ENCODE peak calls at places on chromosomes 1 and 21, in six cellular contexts. One of them, this sample, is unnamed.

GRCh38 chr1:74767490-74767889 is 34.5 kb downstream of the TYW3 start:
- DNase-seq in AG04450: no peak
- DNase-seq in OCI-LY7: peak
- DNase-seq in tibial artery: no peak
- DNase-seq in IMR-90: peak
- DNase-seq in keratinocyte: peak
- DNase-seq in this sample: peak

GRCh38 chr1:200139661-200140250 is 112.2 kb downstream of the NR5A2 start:
- DNase-seq in tibial artery: no peak
- DNase-seq in keratinocyte: no peak
- DNase-seq in AG04450: peak
- DNase-seq in IMR-90: peak
- DNase-seq in OCI-LY7: peak
- DNase-seq in this sample: peak

GRCh38 chr1:93459126-93459525 is 11.2 kb downstream of the FNBP1L start:
- DNase-seq in AG04450: no peak
- DNase-seq in OCI-LY7: no peak
- DNase-seq in IMR-90: no peak
- DNase-seq in tibial artery: no peak
- DNase-seq in keratinocyte: no peak
- DNase-seq in this sample: no peak

GRCh38 chr1:236030572-236030971 is 34.3 kb downstream of the NID1 start:
- DNase-seq in IMR-90: peak
- DNase-seq in keratinocyte: no peak
- DNase-seq in AG04450: peak
- DNase-seq in OCI-LY7: no peak
- DNase-seq in tibial artery: no peak
- DNase-seq in this sample: no peak

GRCh38 chr1:99365121-99365520 is 100.8 kb downstream of the PLPPR4 start:
- DNase-seq in OCI-LY7: no peak
- DNase-seq in keratinocyte: no peak
- DNase-seq in IMR-90: no peak
- DNase-seq in AG04450: no peak
- DNase-seq in tibial artery: no peak
- DNase-seq in this sample: no peak

GRCh38 chr1:54047384-54048315 is 5.4 kb downstream of the TMEM59 start:
- DNase-seq in AG04450: no peak
- DNase-seq in IMR-90: peak
- DNase-seq in OCI-LY7: peak
- DNase-seq in tibial artery: no peak
- DNase-seq in keratinocyte: no peak
- DNase-seq in this sample: no peak

GRCh38 chr1:65267291-65268087 is 41.9 kb upstream of the DNAJC6 start:
- DNase-seq in keratinocyte: no peak
- DNase-seq in AG04450: no peak
- DNase-seq in IMR-90: no peak
- DNase-seq in OCI-LY7: no peak
- DNase-seq in tibial artery: no peak
- DNase-seq in this sample: no peak

GRCh38 chr1:17646444-17647287 is 107.2 kb downstream of the ARHGEF10L start:
- DNase-seq in OCI-LY7: no peak
- DNase-seq in AG04450: no peak
- DNase-seq in IMR-90: no peak
- DNase-seq in keratinocyte: no peak
- DNase-seq in tibial artery: no peak
- DNase-seq in this sample: no peak

GRCh38 chr1:196063307-196063706 is 544.9 kb downstream of the KCNT2 start:
- DNase-seq in OCI-LY7: no peak
- DNase-seq in tibial artery: no peak
- DNase-seq in keratinocyte: no peak
- DNase-seq in IMR-90: peak
- DNase-seq in AG04450: no peak
- DNase-seq in this sample: peak

GRCh38 chr1:84887261-84887934 is 5.6 kb downstream of the LPAR3 start:
- DNase-seq in keratinocyte: peak
- DNase-seq in OCI-LY7: no peak
- DNase-seq in tibial artery: no peak
- DNase-seq in IMR-90: peak
- DNase-seq in AG04450: peak
- DNase-seq in this sample: peak

DNA sequence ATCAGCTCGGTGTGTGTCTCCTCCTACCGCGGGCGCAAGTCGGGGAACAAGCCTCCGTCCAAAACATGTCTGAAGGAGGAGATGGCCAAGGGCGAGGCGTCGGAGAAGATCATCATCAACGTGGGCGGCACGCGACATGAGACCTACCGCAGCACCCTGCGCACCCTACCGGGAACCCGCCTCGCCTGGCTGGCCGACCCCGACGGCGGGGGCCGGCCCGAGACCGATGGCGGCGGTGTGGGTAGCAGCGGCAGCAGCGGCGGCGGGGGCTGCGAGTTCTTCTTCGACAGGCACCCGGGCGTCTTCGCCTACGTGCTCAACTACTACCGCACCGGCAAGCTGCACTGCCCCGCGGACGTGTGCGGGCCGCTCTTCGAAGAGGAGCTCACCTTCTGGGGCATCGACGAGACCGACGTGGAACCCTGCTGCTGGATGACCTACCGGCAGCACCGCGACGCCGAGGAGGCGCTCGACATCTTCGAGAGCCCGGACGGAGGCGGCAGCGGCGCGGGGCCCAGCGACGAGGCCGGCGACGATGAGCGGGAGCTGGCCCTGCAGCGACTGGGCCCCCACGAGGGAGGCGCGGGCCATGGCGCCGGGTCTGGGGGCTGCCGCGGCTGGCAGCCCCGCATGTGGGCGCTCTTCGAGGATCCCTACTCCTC is 1.5 kb downstream of the KCNC4 start:
- DNase-seq in AG04450: no peak
- DNase-seq in IMR-90: no peak
- DNase-seq in tibial artery: no peak
- DNase-seq in OCI-LY7: no peak
- DNase-seq in keratinocyte: no peak
- DNase-seq in this sample: no peak
- H3K27ac ChIP-seq in AG04450: no peak
- H3K27ac ChIP-seq in IMR-90: no peak
- H3K27ac ChIP-seq in tibial artery: peak
- H3K27ac ChIP-seq in OCI-LY7: no peak
- H3K27ac ChIP-seq in keratinocyte: no peak
- H3K27ac ChIP-seq in this sample: no peak

DNA sequence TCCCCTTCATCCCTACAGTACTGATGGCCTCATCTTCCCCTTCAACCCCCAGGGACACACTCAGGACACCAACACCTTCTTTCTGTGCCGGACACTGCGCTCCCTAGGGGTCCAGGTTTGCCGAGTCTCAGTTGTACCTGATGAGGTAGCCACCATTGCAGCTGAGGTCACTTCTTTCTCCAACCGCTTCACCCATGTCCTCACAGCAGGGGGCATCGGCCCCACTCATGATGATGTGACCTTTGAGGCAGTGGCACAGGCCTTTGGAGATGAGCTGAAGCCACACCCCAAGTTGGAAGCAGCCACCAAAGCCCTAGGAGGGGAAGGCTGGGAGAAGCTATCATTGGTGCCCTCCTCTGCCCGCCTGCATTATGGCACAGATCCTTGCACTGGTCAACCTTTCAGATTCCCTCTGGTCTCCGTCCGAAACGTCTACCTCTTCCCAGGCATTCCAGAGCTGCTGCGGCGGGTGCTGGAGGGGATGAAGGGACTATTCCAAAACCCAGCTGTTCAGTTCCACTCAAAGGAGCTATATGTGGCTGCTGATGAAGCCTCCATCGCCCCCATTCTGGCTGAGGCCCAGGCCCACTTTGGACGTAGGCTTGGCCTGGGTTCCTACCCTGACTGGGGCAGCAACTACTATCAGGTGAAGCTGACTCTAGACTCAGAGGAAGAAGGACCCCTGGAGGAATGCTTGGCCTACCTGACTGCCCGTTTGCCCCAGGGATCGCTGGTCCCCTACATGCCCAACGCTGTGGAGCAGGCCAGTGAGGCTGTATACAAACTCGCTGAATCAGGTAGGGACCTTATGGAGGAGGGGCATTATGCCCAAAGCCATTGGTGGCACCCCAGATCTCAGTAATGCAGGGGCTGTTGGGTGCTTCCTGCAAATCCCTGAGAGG is 5.1 kb upstream of the LENEP start:
- DNase-seq in keratinocyte: no peak
- DNase-seq in AG04450: no peak
- DNase-seq in tibial artery: no peak
- DNase-seq in IMR-90: no peak
- DNase-seq in OCI-LY7: no peak
- DNase-seq in this sample: no peak
- TF ChIP-seq CTCF in keratinocyte: no peak
- TF ChIP-seq CTCF in AG04450: peak
- TF ChIP-seq CTCF in tibial artery: no peak
- TF ChIP-seq CTCF in IMR-90: no peak
- TF ChIP-seq CTCF in OCI-LY7: peak
- TF ChIP-seq CTCF in this sample: no peak

GRCh38 chr1:227771771-227772170 is 36.5 kb downstream of the SNAP47 start:
- DNase-seq in keratinocyte: no peak
- DNase-seq in AG04450: no peak
- DNase-seq in IMR-90: no peak
- DNase-seq in tibial artery: peak
- DNase-seq in OCI-LY7: no peak
- DNase-seq in this sample: no peak
- H3K27ac ChIP-seq in keratinocyte: no peak
- H3K27ac ChIP-seq in AG04450: no peak
- H3K27ac ChIP-seq in IMR-90: no peak
- H3K27ac ChIP-seq in tibial artery: no peak
- H3K27ac ChIP-seq in OCI-LY7: no peak
- H3K27ac ChIP-seq in this sample: no peak

GRCh38 chr21:26845066-26845749 is at the start of gene ADAMTS1:
- DNase-seq in IMR-90: peak
- DNase-seq in AG04450: peak
- DNase-seq in OCI-LY7: no peak
- DNase-seq in tibial artery: peak
- DNase-seq in keratinocyte: no peak
- DNase-seq in this sample: peak

GRCh38 chr21:26844258-26845065 is 747 bp downstream of the ADAMTS1 start:
- DNase-seq in tibial artery: peak
- DNase-seq in IMR-90: peak
- DNase-seq in keratinocyte: no peak
- DNase-seq in AG04450: no peak
- DNase-seq in OCI-LY7: no peak
- DNase-seq in this sample: peak

GRCh38 chr21:26845750-26846035 is 484 bp upstream of the ADAMTS1 start:
- DNase-seq in OCI-LY7: no peak
- DNase-seq in keratinocyte: no peak
- DNase-seq in AG04450: no peak
- DNase-seq in tibial artery: no peak
- DNase-seq in IMR-90: no peak
- DNase-seq in this sample: peak

GRCh38 chr21:26847951-26848350 is 2.7 kb upstream of the ADAMTS1 start:
- DNase-seq in keratinocyte: no peak
- DNase-seq in IMR-90: no peak
- DNase-seq in AG04450: no peak
- DNase-seq in tibial artery: no peak
- DNase-seq in OCI-LY7: no peak
- DNase-seq in this sample: no peak

DNA sequence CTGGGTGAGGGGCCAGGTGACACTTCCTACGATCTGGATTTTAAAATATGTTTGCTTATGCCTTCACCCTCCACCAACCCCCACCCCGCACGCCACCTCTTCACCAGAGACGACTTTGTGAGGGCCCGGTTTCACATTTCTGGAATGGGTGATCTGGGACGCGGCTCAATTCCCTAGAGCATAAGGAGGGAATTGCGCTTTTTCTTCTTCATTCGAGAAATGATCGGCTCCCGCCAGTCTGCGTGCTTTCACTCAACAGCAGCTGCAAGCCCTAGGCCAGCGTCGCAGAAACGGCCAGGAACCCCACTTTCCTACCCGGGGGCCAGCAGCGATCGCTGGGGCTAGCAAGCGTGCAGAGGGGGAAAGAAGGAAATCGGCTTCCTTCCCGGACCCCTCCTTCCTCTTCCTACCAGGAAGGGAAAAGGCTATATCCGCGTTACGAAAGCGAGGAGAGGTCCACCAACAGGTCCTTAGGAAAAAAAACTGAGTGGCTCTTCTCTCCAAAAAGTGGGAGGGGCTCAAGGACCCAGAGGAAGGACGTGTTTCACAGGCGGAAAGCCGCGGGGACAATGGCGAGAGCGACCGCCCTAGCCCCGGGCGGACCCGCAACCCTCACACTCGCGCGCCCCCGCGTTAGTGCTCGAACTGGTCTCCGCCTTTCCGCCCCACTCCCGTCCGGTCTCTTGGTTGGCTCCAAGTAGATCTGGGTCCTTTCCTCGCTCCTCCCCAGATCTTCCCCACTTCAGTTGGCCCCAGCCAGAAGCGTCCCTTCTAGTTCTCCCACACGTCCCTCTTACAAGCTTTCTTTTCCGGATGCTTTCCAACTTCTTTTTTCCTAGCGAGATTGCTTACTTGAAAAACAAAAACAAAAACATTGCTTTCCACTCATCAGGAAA is 1.1 kb upstream of the ADAMTS1 start:
- DNase-seq in keratinocyte: no peak
- DNase-seq in AG04450: no peak
- DNase-seq in IMR-90: peak
- DNase-seq in tibial artery: peak
- DNase-seq in OCI-LY7: no peak
- DNase-seq in this sample: peak
- TF ChIP-seq CTCF in keratinocyte: peak
- TF ChIP-seq CTCF in AG04450: peak
- TF ChIP-seq CTCF in IMR-90: peak
- TF ChIP-seq CTCF in tibial artery: peak
- TF ChIP-seq CTCF in OCI-LY7: no peak
- TF ChIP-seq CTCF in this sample: peak

GRCh38 chr1:145959957-145960467 is 2.2 kb upstream of the LIX1L start:
- DNase-seq in IMR-90: no peak
- DNase-seq in keratinocyte: no peak
- DNase-seq in tibial artery: no peak
- DNase-seq in OCI-LY7: no peak
- DNase-seq in AG04450: no peak
- DNase-seq in this sample: no peak
- H3K27ac ChIP-seq in IMR-90: peak
- H3K27ac ChIP-seq in keratinocyte: no peak
- H3K27ac ChIP-seq in tibial artery: peak
- H3K27ac ChIP-seq in OCI-LY7: no peak
- H3K27ac ChIP-seq in AG04450: no peak
- H3K27ac ChIP-seq in this sample: no peak

GRCh38 chr1:227356582-227357228 is 38.4 kb upstream of the CDC42BPA start:
- DNase-seq in OCI-LY7: no peak
- DNase-seq in tibial artery: no peak
- DNase-seq in AG04450: no peak
- DNase-seq in keratinocyte: no peak
- DNase-seq in IMR-90: no peak
- DNase-seq in this sample: peak
- TF ChIP-seq CTCF in OCI-LY7: no peak
- TF ChIP-seq CTCF in tibial artery: no peak
- TF ChIP-seq CTCF in AG04450: no peak
- TF ChIP-seq CTCF in keratinocyte: no peak
- TF ChIP-seq CTCF in IMR-90: no peak
- TF ChIP-seq CTCF in this sample: no peak

DNA sequence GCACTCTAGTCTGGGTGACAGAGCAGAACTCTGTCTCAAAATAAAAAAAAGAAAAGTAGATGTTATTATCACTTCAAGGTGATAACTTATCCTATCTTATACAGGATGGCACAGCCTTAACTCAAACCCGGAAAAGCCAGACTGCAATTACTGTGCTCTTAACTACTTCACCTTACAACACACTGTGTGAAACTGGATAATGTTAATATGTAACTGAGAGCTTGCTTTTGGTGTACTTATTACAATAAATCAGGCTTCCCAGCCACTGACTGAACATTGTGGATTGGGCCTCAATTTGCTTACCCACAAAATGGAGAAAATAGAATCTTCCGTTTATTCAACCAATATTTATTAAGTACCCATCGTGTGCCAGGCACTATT is 1.4 kb downstream of the ORC1 start:
- DNase-seq in IMR-90: no peak
- DNase-seq in AG04450: no peak
- DNase-seq in OCI-LY7: peak
- DNase-seq in tibial artery: no peak
- DNase-seq in keratinocyte: no peak
- DNase-seq in this sample: no peak
- H3K27ac ChIP-seq in IMR-90: no peak
- H3K27ac ChIP-seq in AG04450: no peak
- H3K27ac ChIP-seq in OCI-LY7: peak
- H3K27ac ChIP-seq in tibial artery: no peak
- H3K27ac ChIP-seq in keratinocyte: peak
- H3K27ac ChIP-seq in this sample: no peak

This sample was measured in RWPE1.